ENCODE peak calls at places on chromosomes 4 and X, in four cellular contexts. Q, V, E and H are unnamed samples.

GRCh38 chr4:154620111-154620510 is 7.7 kb upstream of the FGG start:
- DNase-seq in Q (no peak), V (no peak), E (no peak), H (no peak)

GRCh38 chr4:157514711-157515110 is 294.2 kb downstream of the GRIA2 start:
- DNase-seq in Q (no peak), V (no peak), E (no peak), H (no peak)

GRCh38 chrX:47629419-47630210 is at the start of gene CFP:
- DNase-seq in Q (no peak), V (no peak), E (no peak), H (no peak)

GRCh38 chr4:26220704-26221103 is 100.1 kb upstream of the RBPJ start:
- DNase-seq in Q (no peak), V (no peak), E (peak; percentile 38), H (peak; percentile 71)

GRCh38 chr4:181569553-181569952 is 673.6 kb upstream of the TENM3 start:
- DNase-seq in Q (no peak), V (no peak), E (peak; percentile 68), H (peak; percentile 58)

GRCh38 chr4:74715731-74716435 is 78.4 kb downstream of the BTC start:
- DNase-seq in Q (no peak), V (no peak), E (no peak), H (peak; percentile 52)

GRCh38 chrX:29382811-29383210 is 795.6 kb downstream of the IL1RAPL1 start:
- DNase-seq in Q (no peak), V (no peak), E (no peak), H (no peak)

GRCh38 chr4:142248946-142249345 is 597.2 kb downstream of the INPP4B start:
- DNase-seq in Q (no peak), V (no peak), E (no peak), H (no peak)

GRCh38 chr4:4569036-4569435 is 27.2 kb upstream of the STX18 start:
- DNase-seq in Q (no peak), V (no peak), E (no peak), H (no peak)

GRCh38 chrX:112011376-112011775 is 71.2 kb downstream of the TRPC5 start:
- DNase-seq in Q (no peak), V (no peak), E (no peak), H (no peak)